ENCODE peak calls at places on chromosome 10, in seven cellular contexts. M, D, E, S, Y, H and T are unnamed samples.
A peak's percentile ranks its signal among the peaks of the same experiment; 100 is the strongest.

GRCh38 chr10:90865400-90865799 is 6.4 kb upstream of the RPP30 start:
- DNase-seq in M (no peak), D (no peak), E (peak; percentile 15), S (no peak), Y (no peak), H (no peak), T (no peak)

GRCh38 chr10:95266674-95267095 is 24.1 kb downstream of the PDLIM1 start:
- DNase-seq in M (no peak), D (peak; percentile 76), E (peak; percentile 55), S (no peak), Y (peak; percentile 97), H (peak; percentile 42), T (no peak)

GRCh38 chr10:5631936-5632335 is 34.5 kb downstream of the ASB13 start:
- DNase-seq in M (no peak), D (no peak), E (no peak), S (no peak), Y (no peak), H (no peak), T (no peak)

GRCh38 chr10:126839094-126839761 is 66.0 kb upstream of the DOCK1 start:
- DNase-seq in M (peak; percentile 73), D (no peak), E (no peak), S (no peak), Y (no peak), H (peak; percentile 74), T (no peak)

GRCh38 chr10:49649294-49649693 is 30.2 kb upstream of the C10orf53 start:
- DNase-seq in M (no peak), D (no peak), E (no peak), S (no peak), Y (no peak), H (no peak), T (no peak)

GRCh38 chr10:24444337-24444736 is 235.4 kb downstream of the KIAA1217 start:
- DNase-seq in M (no peak), D (no peak), E (peak; percentile 87), S (no peak), Y (peak; percentile 76), H (no peak), T (no peak)

GRCh38 chr10:43315535-43316245 is 48.8 kb upstream of the RASGEF1A start:
- DNase-seq in M (peak; percentile 87), D (peak; percentile 15), E (no peak), S (no peak), Y (no peak), H (peak; percentile 88), T (no peak)

GRCh38 chr10:113449151-113449695 is 103.6 kb upstream of the HABP2 start:
- DNase-seq in M (no peak), D (no peak), E (no peak), S (no peak), Y (no peak), H (peak; percentile 14), T (no peak)

GRCh38 chr10:25026463-25026862 is 10.1 kb downstream of the THNSL1 start:
- DNase-seq in M (no peak), D (no peak), E (peak; percentile 18), S (no peak), Y (no peak), H (no peak), T (no peak)

GRCh38 chr10:4023997-4024396 is 239.0 kb upstream of the KLF6 start:
- DNase-seq in M (no peak), D (no peak), E (no peak), S (no peak), Y (no peak), H (no peak), T (no peak)

GRCh38 chr10:5599613-5600520 is 66.5 kb downstream of the ASB13 start:
- DNase-seq in M (no peak), D (no peak), E (no peak), S (no peak), Y (no peak), H (no peak), T (no peak)

GRCh38 chr10:59098387-59098786 is 78.1 kb upstream of the PHYHIPL start:
- DNase-seq in M (peak; percentile 11), D (no peak), E (no peak), S (no peak), Y (no peak), H (peak; percentile 24), T (no peak)

GRCh38 chr10:103645141-103646054 is 151.9 kb downstream of the NEURL1 start:
- DNase-seq in M (peak; percentile 59), D (peak; percentile 87), E (peak; percentile 8), S (no peak), Y (peak; percentile 73), H (no peak), T (no peak)

GRCh38 chr10:93152136-93152535 is 78.4 kb downstream of the CYP26A1 start:
- DNase-seq in M (no peak), D (no peak), E (peak; percentile 80), S (no peak), Y (peak; percentile 44), H (no peak), T (no peak)

GRCh38 chr10:92848441-92849233 is at the start of gene EXOC6:
- DNase-seq in M (peak; percentile 86), D (peak; percentile 63), E (peak; percentile 70), S (peak; percentile 67), Y (peak; percentile 78), H (peak; percentile 87), T (peak; percentile 83)

GRCh38 chr10:44627591-44628354 is 242.9 kb upstream of the CXCL12 start:
- DNase-seq in M (no peak), D (no peak), E (peak; percentile 82), S (no peak), Y (peak; percentile 54), H (no peak), T (no peak)

GRCh38 chr10:27771231-27771630 is 25.6 kb upstream of the MKX start:
- DNase-seq in M (no peak), D (no peak), E (no peak), S (no peak), Y (no peak), H (no peak), T (no peak)

DNA sequence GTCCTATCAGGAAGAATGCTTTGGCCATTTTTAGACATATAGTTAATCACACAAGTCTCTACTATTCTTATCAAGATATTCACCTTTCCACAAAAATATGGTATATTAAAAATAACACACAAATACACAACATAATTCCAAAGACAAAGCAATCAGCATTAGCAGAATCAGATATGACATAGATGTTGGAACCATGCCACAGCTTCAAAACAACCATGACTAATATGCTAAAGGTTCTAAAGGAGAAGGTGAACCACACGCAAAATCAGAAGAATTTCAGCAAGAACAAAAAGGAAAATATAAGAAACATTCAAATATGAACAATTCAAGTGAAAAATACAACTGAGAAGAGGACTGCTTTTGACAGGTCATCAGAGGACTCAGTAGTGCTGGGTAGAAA is 670.2 kb upstream of the SORCS1 start:
- DNase-seq in M (no peak), D (no peak), E (peak; percentile 51), S (no peak), Y (peak; percentile 52), H (no peak), T (no peak)
- H3K27ac ChIP-seq in M (no peak overlapping the region), D (no peak overlapping the region), E (no peak overlapping the region), S (no peak overlapping the region), Y (no peak overlapping the region), H (no peak overlapping the region), T (no peak overlapping the region)

DNA sequence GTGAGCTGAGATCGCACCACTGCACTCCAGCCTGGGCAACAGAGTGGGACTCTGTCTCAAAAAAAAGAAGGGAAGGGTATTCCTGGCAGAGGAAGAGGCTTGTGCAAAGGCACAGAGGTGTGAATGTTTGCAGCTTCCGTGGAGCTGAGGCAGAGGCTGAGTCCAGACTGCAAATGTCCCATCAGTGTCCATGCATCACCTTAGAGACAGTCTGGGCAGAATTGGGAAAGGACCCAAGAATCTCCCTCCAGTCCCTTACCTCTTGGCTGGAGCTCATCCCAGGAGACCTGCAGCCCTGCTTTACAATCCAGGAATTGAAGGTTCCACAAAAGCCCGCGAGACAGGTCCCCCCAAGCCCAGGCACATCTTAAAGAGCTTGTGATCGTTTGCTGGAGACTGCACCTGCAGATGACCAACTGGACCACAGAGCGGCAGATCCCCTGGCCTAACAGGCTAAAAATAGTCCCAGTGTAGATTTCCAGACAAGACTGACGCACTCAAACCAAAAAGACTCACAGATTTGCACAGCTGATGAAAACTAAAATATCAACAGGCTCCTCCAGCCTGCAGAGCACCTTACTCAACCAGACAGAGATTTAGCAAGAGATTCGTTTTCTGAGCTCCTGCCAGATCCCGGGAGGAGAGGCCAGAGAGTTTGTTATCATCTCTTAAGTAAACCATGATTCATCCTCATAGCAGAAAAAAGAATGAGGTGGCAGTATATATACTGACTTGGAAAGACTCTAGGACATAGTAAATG is 22.9 kb upstream of the NANOS1 start:
- DNase-seq in M (peak; percentile 61), D (peak; percentile 69), E (peak; percentile 98), S (peak; percentile 60), Y (peak; percentile 96), H (peak; percentile 42), T (no peak)
- TF ChIP-seq CTCF in M (no peak), D (no peak), E (no peak), S (no peak), Y (no peak), H (no peak), T (no peak)

DNA sequence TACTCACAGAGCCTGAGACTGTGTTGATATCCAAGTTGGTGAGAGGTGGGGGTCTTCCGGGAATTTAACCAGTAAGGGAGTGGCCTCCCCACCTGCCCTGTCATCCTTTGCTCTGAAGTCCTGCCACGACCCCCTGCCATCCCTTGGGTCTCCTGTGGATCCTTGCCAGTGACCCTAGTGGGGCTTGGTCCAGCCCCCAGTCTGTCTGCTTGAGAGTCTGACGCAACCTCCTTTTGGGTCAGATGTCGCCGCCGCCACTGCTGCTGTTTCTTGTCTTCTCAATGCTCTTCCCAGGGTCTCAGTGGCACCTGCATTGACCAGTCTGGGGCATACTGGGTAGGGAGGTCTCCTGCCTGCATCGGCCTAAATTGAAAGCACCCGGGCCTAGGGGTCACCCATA is 28.8 kb downstream of the PAX2 start:
- DNase-seq in M (no peak), D (no peak), E (no peak), S (no peak), Y (no peak), H (no peak), T (no peak)
- H3K27me3 ChIP-seq in M (peaks cover 86% of the 10 kb centered on the region), D (no peaks in the 10 kb centered on the region), E (peaks cover 58% of the 10 kb centered on the region), S (peaks cover 86% of the 10 kb centered on the region), Y (peaks cover 4% of the 10 kb centered on the region), H (no peaks in the 10 kb centered on the region), T (peaks cover 17% of the 10 kb centered on the region)

GRCh38 chr10:124741281-124741921 is 2.8 kb downstream of the FAM53B start:
- DNase-seq in M (peak; percentile 91), D (peak; percentile 80), E (peak; percentile 71), S (peak; percentile 65), Y (peak; percentile 77), H (peak; percentile 95), T (peak; percentile 66)
- H3K27ac ChIP-seq in M (peak overlapping the region; percentile 86), D (peak overlapping the region; percentile 70), E (peak overlapping the region; percentile 57), S (no peak overlapping the region), Y (peak overlapping the region; percentile 91), H (peak overlapping the region; percentile 71), T (peak overlapping the region; percentile 60)